ENCODE peak calls at places on chromosomes 11 and 22, in seven cellular contexts. H is naive thymus-derived CD4-positive, alpha-beta T cell; F is uterus; L is AG04450; C is HCT116; K is left lung; Z is mesenchymal stem cell. Y is an unnamed sample.

GRCh38 chr22:50175191-50175461 is 4.6 kb downstream of the PANX2 start:
- DNase-seq in H (no peak), F (no peak), L (no peak), C (no peak), K (no peak), Z (no peak), Y (no peak)

GRCh38 chr11:47391711-47392432 is 13.5 kb upstream of the SPI1 start:
- DNase-seq in H (no peak), F (no peak), L (no peak), C (no peak), K (no peak), Z (no peak), Y (no peak)

GRCh38 chr22:30743257-30744020 is 48.8 kb downstream of the OSBP2 start:
- DNase-seq in H (no peak), F (no peak), L (no peak), C (no peak), K (no peak), Z (no peak), Y (no peak)

GRCh38 chr11:125591659-125592304 is 870 bp upstream of the STT3A start:
- DNase-seq in H (no peak), F (peak; percentile 43), L (no peak), C (no peak), K (peak; percentile 50), Z (no peak), Y (no peak)

GRCh38 chr11:72189448-72190250 is 2.3 kb upstream of the FOLR1 start:
- DNase-seq in H (no peak), F (peak; percentile 38), L (no peak), C (no peak), K (peak; percentile 84), Z (no peak), Y (no peak)

GRCh38 chr11:128135451-128135850 is 451.9 kb downstream of the ETS1 start:
- DNase-seq in H (no peak), F (no peak), L (no peak), C (no peak), K (no peak), Z (no peak), Y (no peak)

GRCh38 chr11:12088531-12088930 is 21.9 kb upstream of the MICAL2 start:
- DNase-seq in H (no peak), F (no peak), L (no peak), C (no peak), K (no peak), Z (no peak), Y (no peak)

GRCh38 chr22:24066260-24066659 is 55.2 kb downstream of the CABIN1 start:
- DNase-seq in H (no peak), F (no peak), L (no peak), C (no peak), K (no peak), Z (no peak), Y (no peak)

GRCh38 chr11:78056093-78056492 is 7.6 kb upstream of the THRSP start:
- DNase-seq in H (no peak), F (no peak), L (no peak), C (no peak), K (no peak), Z (no peak), Y (no peak)

GRCh38 chr22:29270475-29271271 is 2.6 kb downstream of the EWSR1 start:
- DNase-seq in H (no peak), F (no peak), L (no peak), C (no peak), K (no peak), Z (peak; percentile 35), Y (no peak)

GRCh38 chr22:17387356-17387755 is 18.1 kb downstream of the CECR2 start:
- DNase-seq in H (no peak), F (no peak), L (no peak), C (no peak), K (no peak), Z (no peak), Y (no peak)

GRCh38 chr22:48658871-48659270 is 1168.8 kb downstream of the BRD1 start:
- DNase-seq in H (no peak), F (no peak), L (no peak), C (no peak), K (no peak), Z (no peak), Y (no peak)

GRCh38 chr11:48172818-48173609 is 43.6 kb upstream of the OR4B1 start:
- DNase-seq in H (peak; percentile 46), F (peak; percentile 35), L (peak; percentile 39), C (peak; percentile 15), K (peak; percentile 55), Z (peak; percentile 65), Y (peak; percentile 37)

GRCh38 chr11:134471341-134472187 is 59.5 kb upstream of the B3GAT1 start:
- DNase-seq in H (no peak), F (no peak), L (no peak), C (no peak), K (no peak), Z (no peak), Y (no peak)

GRCh38 chr22:50104149-50104548 is 14.3 kb downstream of the MOV10L1 start:
- DNase-seq in H (no peak), F (no peak), L (no peak), C (no peak), K (no peak), Z (no peak), Y (no peak)

GRCh38 chr11:47510231-47510630 is 42.7 kb downstream of the CELF1 start:
- DNase-seq in H (no peak), F (no peak), L (no peak), C (no peak), K (no peak), Z (no peak), Y (no peak)

GRCh38 chr11:3880724-3881123 is 25.3 kb downstream of the STIM1 start:
- DNase-seq in H (no peak), F (no peak), L (no peak), C (no peak), K (no peak), Z (peak; percentile 45), Y (no peak)

GRCh38 chr11:34948721-34949120 is 32.3 kb downstream of the PDHX start:
- DNase-seq in H (no peak), F (no peak), L (no peak), C (no peak), K (no peak), Z (no peak), Y (no peak)

DNA sequence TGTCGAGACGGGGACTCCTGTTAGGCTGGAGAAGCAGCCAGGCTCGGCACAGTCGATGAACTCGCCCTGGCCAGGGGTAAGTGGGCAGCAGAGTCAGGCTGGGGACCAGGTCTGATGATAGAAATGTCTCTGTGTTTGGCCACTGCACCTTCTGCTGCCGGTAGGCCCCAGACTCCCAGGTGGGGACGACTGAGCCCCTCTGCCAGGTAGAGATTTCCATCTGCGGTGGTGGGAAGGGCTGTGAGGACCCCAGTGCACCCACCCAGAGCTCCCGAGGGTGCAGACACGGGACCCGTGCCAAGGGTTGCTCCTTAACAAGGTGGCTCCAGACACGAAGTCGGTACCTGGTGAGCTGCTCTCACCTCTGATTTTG is 862.5 kb downstream of the TBC1D22A start:
- DNase-seq in H (no peak), F (no peak), L (no peak), C (no peak), K (no peak), Z (no peak), Y (no peak)
- H3K9me3 ChIP-seq in H (no peaks in the 10 kb centered on the region), F (no peaks in the 10 kb centered on the region), L (peaks cover 91% of the 10 kb centered on the region), C (peaks cover 4% of the 10 kb centered on the region), K (no peaks in the 10 kb centered on the region), Z (no peaks in the 10 kb centered on the region), Y (peaks cover 41% of the 10 kb centered on the region)

DNA sequence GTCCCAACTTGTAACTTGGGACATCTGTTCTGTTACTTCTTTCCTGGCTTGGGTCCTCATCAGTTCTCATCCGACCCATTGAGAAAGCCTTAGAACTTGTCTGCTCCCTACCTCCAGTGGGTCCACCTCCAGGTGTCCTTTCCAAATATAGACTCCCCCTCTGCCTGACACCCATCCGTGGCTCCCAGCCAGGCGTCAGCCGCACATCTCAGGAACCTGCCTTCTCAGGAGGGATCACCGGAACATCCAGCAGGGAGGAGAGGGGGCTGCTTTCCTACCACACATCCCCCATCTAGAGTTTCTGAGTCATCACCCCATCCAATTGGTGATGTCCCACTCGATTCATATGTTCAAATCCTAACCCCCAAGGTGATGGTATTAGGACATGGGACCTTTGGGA is 36.5 kb downstream of the C11orf91 start:
- DNase-seq in H (no peak), F (no peak), L (no peak), C (no peak), K (no peak), Z (no peak), Y (no peak)
- H3K9me3 ChIP-seq in H (no peaks in the 10 kb centered on the region), F (no peaks in the 10 kb centered on the region), L (no peaks in the 10 kb centered on the region), C (no peaks in the 10 kb centered on the region), K (no peaks in the 10 kb centered on the region), Z (no peaks in the 10 kb centered on the region), Y (no peaks in the 10 kb centered on the region)

GRCh38 chr11:55793321-55793720 is 2.0 kb upstream of the OR5D14 start:
- DNase-seq in H (no peak), F (no peak), L (no peak), C (no peak), K (no peak), Z (no peak), Y (no peak)
- H3K9me3 ChIP-seq in H (no peaks in the 10 kb centered on the region), F (no peaks in the 10 kb centered on the region), L (peaks cover 6% of the 10 kb centered on the region), C (peaks cover 8% of the 10 kb centered on the region), K (no peaks in the 10 kb centered on the region), Z (no peaks in the 10 kb centered on the region), Y (peaks cover 2% of the 10 kb centered on the region)

GRCh38 chr11:36313750-36314500 is 17.8 kb downstream of the PRR5L start:
- DNase-seq in H (no peak), F (no peak), L (no peak), C (no peak), K (no peak), Z (no peak), Y (no peak)

GRCh38 chr11:36313073-36313472 is 17.0 kb downstream of the PRR5L start:
- DNase-seq in H (no peak), F (no peak), L (no peak), C (no peak), K (no peak), Z (no peak), Y (no peak)

GRCh38 chr11:36311926-36312592 is 16.0 kb downstream of the PRR5L start:
- DNase-seq in H (no peak), F (no peak), L (no peak), C (no peak), K (no peak), Z (no peak), Y (no peak)

GRCh38 chr11:36309779-36310178 is 13.7 kb downstream of the PRR5L start:
- DNase-seq in H (no peak), F (no peak), L (no peak), C (no peak), K (no peak), Z (no peak), Y (no peak)

DNA sequence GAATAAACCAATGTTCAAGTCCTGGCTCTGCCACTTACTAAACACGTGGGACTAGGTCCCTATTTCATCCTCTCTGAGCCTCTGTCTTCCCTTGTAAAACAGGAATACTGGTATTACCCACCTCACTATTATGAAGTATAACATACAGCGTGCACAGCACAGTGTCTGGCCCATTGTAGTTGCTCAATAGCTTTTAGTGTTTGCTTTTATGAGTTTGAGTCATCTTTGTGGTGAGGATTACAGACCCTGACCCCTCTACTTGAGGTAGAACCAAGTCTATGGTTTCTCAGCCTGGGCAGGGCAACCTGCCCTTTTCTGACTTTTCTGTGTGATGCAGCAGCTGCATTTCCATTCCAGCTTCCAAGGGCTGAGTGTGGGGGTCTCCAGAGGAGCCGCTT is 16.5 kb downstream of the PRR5L start:
- DNase-seq in H (no peak), F (no peak), L (peak; percentile 69), C (no peak), K (no peak), Z (peak; percentile 88), Y (no peak)
- H3K9me3 ChIP-seq in H (no peaks in the 10 kb centered on the region), F (no peaks in the 10 kb centered on the region), L (no peaks in the 10 kb centered on the region), C (no peaks in the 10 kb centered on the region), K (no peaks in the 10 kb centered on the region), Z (no peaks in the 10 kb centered on the region), Y (no peaks in the 10 kb centered on the region)

GRCh38 chr22:47190957-47191323 is 428.5 kb downstream of the TBC1D22A start:
- DNase-seq in H (no peak), F (no peak), L (no peak), C (peak; percentile 8), K (no peak), Z (no peak), Y (no peak)
- H3K9me3 ChIP-seq in H (no peaks in the 10 kb centered on the region), F (no peaks in the 10 kb centered on the region), L (peaks cover 2% of the 10 kb centered on the region), C (no peaks in the 10 kb centered on the region), K (peaks cover 4% of the 10 kb centered on the region), Z (no peaks in the 10 kb centered on the region), Y (peaks cover 23% of the 10 kb centered on the region)